ENCODE peak calls at places on chromosomes 12 and 14, in eight cellular contexts. One of them, this sample, is unnamed.

GRCh38 chr12:8031872-8032241 is 659 bp upstream of the FOXJ2 start:
- DNase-seq in stomach: no peak
- DNase-seq in Peyer's patch: no peak
- DNase-seq in hepatocyte: no peak
- DNase-seq in cardiac muscle cell: no peak
- DNase-seq in pancreas: no peak
- DNase-seq in fibroblast of lung: no peak
- DNase-seq in thoracic aorta: no peak
- DNase-seq in this sample: no peak

GRCh38 chr14:103362780-103363179 is 22.4 kb upstream of the MARK3 start:
- DNase-seq in thoracic aorta: no peak
- DNase-seq in Peyer's patch: no peak
- DNase-seq in cardiac muscle cell: no peak
- DNase-seq in hepatocyte: no peak
- DNase-seq in pancreas: no peak
- DNase-seq in stomach: no peak
- DNase-seq in fibroblast of lung: no peak
- DNase-seq in this sample: no peak

GRCh38 chr14:61178226-61179060 is 102.7 kb downstream of the TMEM30B start:
- DNase-seq in hepatocyte: peak; percentile 29
- DNase-seq in fibroblast of lung: peak; percentile 98
- DNase-seq in thoracic aorta: no peak
- DNase-seq in Peyer's patch: no peak
- DNase-seq in stomach: no peak
- DNase-seq in pancreas: no peak
- DNase-seq in cardiac muscle cell: no peak
- DNase-seq in this sample: no peak

GRCh38 chr12:71164166-71164876 is 6.5 kb upstream of the TSPAN8 start:
- DNase-seq in pancreas: no peak
- DNase-seq in fibroblast of lung: no peak
- DNase-seq in cardiac muscle cell: no peak
- DNase-seq in hepatocyte: no peak
- DNase-seq in thoracic aorta: no peak
- DNase-seq in Peyer's patch: no peak
- DNase-seq in stomach: no peak
- DNase-seq in this sample: peak; percentile 9

GRCh38 chr14:76250345-76250744 is 98.6 kb downstream of the GPATCH2L start:
- DNase-seq in fibroblast of lung: no peak
- DNase-seq in Peyer's patch: no peak
- DNase-seq in hepatocyte: no peak
- DNase-seq in stomach: no peak
- DNase-seq in pancreas: no peak
- DNase-seq in thoracic aorta: no peak
- DNase-seq in cardiac muscle cell: no peak
- DNase-seq in this sample: no peak

GRCh38 chr12:120767071-120768024 is 41.7 kb downstream of the ACADS start:
- DNase-seq in thoracic aorta: no peak
- DNase-seq in pancreas: no peak
- DNase-seq in stomach: no peak
- DNase-seq in Peyer's patch: no peak
- DNase-seq in hepatocyte: no peak
- DNase-seq in fibroblast of lung: no peak
- DNase-seq in cardiac muscle cell: no peak
- DNase-seq in this sample: peak; percentile 81

GRCh38 chr12:89393551-89394121 is 41.3 kb upstream of the DUSP6 start:
- DNase-seq in Peyer's patch: no peak
- DNase-seq in stomach: no peak
- DNase-seq in cardiac muscle cell: no peak
- DNase-seq in hepatocyte: no peak
- DNase-seq in pancreas: no peak
- DNase-seq in fibroblast of lung: no peak
- DNase-seq in thoracic aorta: no peak
- DNase-seq in this sample: no peak

GRCh38 chr14:95535226-95536021 is 574 bp downstream of the GLRX5 start:
- DNase-seq in hepatocyte: peak; percentile 48
- DNase-seq in Peyer's patch: no peak
- DNase-seq in stomach: no peak
- DNase-seq in thoracic aorta: no peak
- DNase-seq in cardiac muscle cell: no peak
- DNase-seq in fibroblast of lung: no peak
- DNase-seq in pancreas: peak; percentile 70
- DNase-seq in this sample: peak; percentile 10

GRCh38 chr12:9244894-9245293 is 36.7 kb upstream of the PZP start:
- DNase-seq in Peyer's patch: no peak
- DNase-seq in cardiac muscle cell: no peak
- DNase-seq in stomach: no peak
- DNase-seq in hepatocyte: no peak
- DNase-seq in thoracic aorta: no peak
- DNase-seq in pancreas: no peak
- DNase-seq in fibroblast of lung: peak; percentile 3
- DNase-seq in this sample: no peak

GRCh38 chr12:119911147-119911546 is 34.0 kb upstream of the CIT start:
- DNase-seq in thoracic aorta: no peak
- DNase-seq in cardiac muscle cell: no peak
- DNase-seq in pancreas: no peak
- DNase-seq in stomach: no peak
- DNase-seq in hepatocyte: no peak
- DNase-seq in Peyer's patch: no peak
- DNase-seq in fibroblast of lung: peak; percentile 84
- DNase-seq in this sample: no peak

GRCh38 chr12:103114296-103115055 is 157.0 kb downstream of the ASCL1 start:
- DNase-seq in hepatocyte: peak; percentile 72
- DNase-seq in pancreas: no peak
- DNase-seq in cardiac muscle cell: no peak
- DNase-seq in thoracic aorta: no peak
- DNase-seq in Peyer's patch: no peak
- DNase-seq in fibroblast of lung: no peak
- DNase-seq in stomach: no peak
- DNase-seq in this sample: no peak

GRCh38 chr14:55846852-55847471 is 267.0 kb downstream of the KTN1 start:
- DNase-seq in pancreas: no peak
- DNase-seq in thoracic aorta: peak; percentile 11
- DNase-seq in hepatocyte: no peak
- DNase-seq in cardiac muscle cell: no peak
- DNase-seq in Peyer's patch: no peak
- DNase-seq in stomach: no peak
- DNase-seq in fibroblast of lung: peak; percentile 63
- DNase-seq in this sample: no peak

GRCh38 chr12:95739561-95740313 is 50.8 kb downstream of the NTN4 start:
- DNase-seq in fibroblast of lung: no peak
- DNase-seq in pancreas: no peak
- DNase-seq in hepatocyte: no peak
- DNase-seq in cardiac muscle cell: no peak
- DNase-seq in thoracic aorta: no peak
- DNase-seq in stomach: no peak
- DNase-seq in Peyer's patch: no peak
- DNase-seq in this sample: no peak

GRCh38 chr14:99384446-99385417 is 95.9 kb downstream of the SETD3 start:
- DNase-seq in cardiac muscle cell: no peak
- DNase-seq in stomach: no peak
- DNase-seq in pancreas: no peak
- DNase-seq in Peyer's patch: no peak
- DNase-seq in thoracic aorta: no peak
- DNase-seq in hepatocyte: no peak
- DNase-seq in fibroblast of lung: no peak
- DNase-seq in this sample: no peak

GRCh38 chr12:42648061-42648460 is 58.5 kb upstream of the PRICKLE1 start:
- DNase-seq in cardiac muscle cell: no peak
- DNase-seq in pancreas: no peak
- DNase-seq in stomach: no peak
- DNase-seq in Peyer's patch: no peak
- DNase-seq in fibroblast of lung: peak; percentile 62
- DNase-seq in hepatocyte: no peak
- DNase-seq in thoracic aorta: no peak
- DNase-seq in this sample: no peak

GRCh38 chr12:104602426-104602825 is 145.7 kb downstream of the CHST11 start:
- DNase-seq in stomach: no peak
- DNase-seq in Peyer's patch: no peak
- DNase-seq in hepatocyte: no peak
- DNase-seq in pancreas: no peak
- DNase-seq in fibroblast of lung: no peak
- DNase-seq in cardiac muscle cell: no peak
- DNase-seq in thoracic aorta: no peak
- DNase-seq in this sample: no peak

GRCh38 chr12:58915634-58916033 is 4.7 kb downstream of the LRIG3 start:
- DNase-seq in hepatocyte: peak; percentile 70
- DNase-seq in Peyer's patch: no peak
- DNase-seq in fibroblast of lung: peak; percentile 79
- DNase-seq in thoracic aorta: no peak
- DNase-seq in pancreas: no peak
- DNase-seq in cardiac muscle cell: peak; percentile 63
- DNase-seq in stomach: peak; percentile 40
- DNase-seq in this sample: peak; percentile 81

GRCh38 chr12:116338064-116338872 is 60.8 kb upstream of the MED13L start:
- DNase-seq in fibroblast of lung: no peak
- DNase-seq in pancreas: no peak
- DNase-seq in Peyer's patch: no peak
- DNase-seq in hepatocyte: no peak
- DNase-seq in thoracic aorta: no peak
- DNase-seq in cardiac muscle cell: no peak
- DNase-seq in stomach: no peak
- DNase-seq in this sample: no peak

GRCh38 chr12:522692-523378 is 63.1 kb downstream of the B4GALNT3 start:
- DNase-seq in stomach: no peak
- DNase-seq in fibroblast of lung: no peak
- DNase-seq in cardiac muscle cell: no peak
- DNase-seq in hepatocyte: no peak
- DNase-seq in Peyer's patch: no peak
- DNase-seq in thoracic aorta: no peak
- DNase-seq in pancreas: no peak
- DNase-seq in this sample: no peak

GRCh38 chr14:105659935-105660527 is 133.6 kb downstream of the TMEM121 start:
- DNase-seq in fibroblast of lung: no peak
- DNase-seq in pancreas: no peak
- DNase-seq in cardiac muscle cell: no peak
- DNase-seq in hepatocyte: no peak
- DNase-seq in Peyer's patch: no peak
- DNase-seq in thoracic aorta: no peak
- DNase-seq in stomach: no peak
- DNase-seq in this sample: no peak

GRCh38 chr14:103731916-103732867 is 16.6 kb downstream of the ZFYVE21 start:
- DNase-seq in hepatocyte: no peak
- DNase-seq in fibroblast of lung: no peak
- DNase-seq in thoracic aorta: no peak
- DNase-seq in Peyer's patch: peak; percentile 47
- DNase-seq in pancreas: no peak
- DNase-seq in stomach: no peak
- DNase-seq in cardiac muscle cell: no peak
- DNase-seq in this sample: no peak

GRCh38 chr12:49346659-49347306 is at the start of gene DNAJC22:
- DNase-seq in Peyer's patch: peak; percentile 71
- DNase-seq in cardiac muscle cell: peak; percentile 34
- DNase-seq in fibroblast of lung: peak; percentile 27
- DNase-seq in thoracic aorta: no peak
- DNase-seq in stomach: peak; percentile 33
- DNase-seq in pancreas: no peak
- DNase-seq in hepatocyte: peak; percentile 73
- DNase-seq in this sample: peak; percentile 49

GRCh38 chr12:85394809-85395208 is 114.8 kb downstream of the ALX1 start:
- DNase-seq in stomach: no peak
- DNase-seq in pancreas: no peak
- DNase-seq in Peyer's patch: no peak
- DNase-seq in hepatocyte: no peak
- DNase-seq in fibroblast of lung: no peak
- DNase-seq in cardiac muscle cell: no peak
- DNase-seq in thoracic aorta: no peak
- DNase-seq in this sample: no peak
- TF ChIP-seq CTCF in stomach: no peak
- TF ChIP-seq CTCF in pancreas: no peak
- TF ChIP-seq CTCF in Peyer's patch: no peak
- TF ChIP-seq CTCF in hepatocyte: no peak
- TF ChIP-seq CTCF in fibroblast of lung: no peak
- TF ChIP-seq CTCF in cardiac muscle cell: no peak
- TF ChIP-seq CTCF in thoracic aorta: no peak
- TF ChIP-seq CTCF in this sample: no peak

DNA sequence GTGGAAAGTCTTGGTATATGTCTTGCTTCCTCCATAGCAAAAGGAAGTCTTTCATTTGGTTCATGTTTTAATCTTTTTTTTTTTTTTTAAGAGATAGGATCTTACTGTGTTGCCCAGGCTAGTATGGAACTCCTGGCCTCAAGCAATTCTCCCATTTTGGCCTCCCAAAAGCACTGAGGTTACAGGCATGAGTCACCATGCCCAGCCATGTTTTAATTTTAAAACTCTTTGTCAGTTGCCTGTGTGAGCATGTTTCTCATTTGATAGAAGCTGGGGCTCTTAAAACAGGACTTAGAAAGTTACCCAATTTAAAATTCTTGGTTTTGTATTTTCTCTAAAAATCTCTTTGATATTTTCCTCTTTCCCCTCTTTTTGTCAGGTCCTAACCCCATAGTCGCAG is 45.0 kb upstream of the REP15 start:
- DNase-seq in fibroblast of lung: no peak
- DNase-seq in thoracic aorta: no peak
- DNase-seq in hepatocyte: no peak
- DNase-seq in stomach: no peak
- DNase-seq in Peyer's patch: no peak
- DNase-seq in pancreas: no peak
- DNase-seq in cardiac muscle cell: no peak
- DNase-seq in this sample: no peak
- H3K27ac ChIP-seq in fibroblast of lung: no peak overlapping the region
- H3K27ac ChIP-seq in thoracic aorta: peak overlapping the region; percentile 51
- H3K27ac ChIP-seq in hepatocyte: no peak overlapping the region
- H3K27ac ChIP-seq in stomach: no peak overlapping the region
- H3K27ac ChIP-seq in Peyer's patch: no peak overlapping the region
- H3K27ac ChIP-seq in pancreas: no peak overlapping the region
- H3K27ac ChIP-seq in cardiac muscle cell: no peak overlapping the region
- H3K27ac ChIP-seq in this sample: peak overlapping the region; percentile 32

DNA sequence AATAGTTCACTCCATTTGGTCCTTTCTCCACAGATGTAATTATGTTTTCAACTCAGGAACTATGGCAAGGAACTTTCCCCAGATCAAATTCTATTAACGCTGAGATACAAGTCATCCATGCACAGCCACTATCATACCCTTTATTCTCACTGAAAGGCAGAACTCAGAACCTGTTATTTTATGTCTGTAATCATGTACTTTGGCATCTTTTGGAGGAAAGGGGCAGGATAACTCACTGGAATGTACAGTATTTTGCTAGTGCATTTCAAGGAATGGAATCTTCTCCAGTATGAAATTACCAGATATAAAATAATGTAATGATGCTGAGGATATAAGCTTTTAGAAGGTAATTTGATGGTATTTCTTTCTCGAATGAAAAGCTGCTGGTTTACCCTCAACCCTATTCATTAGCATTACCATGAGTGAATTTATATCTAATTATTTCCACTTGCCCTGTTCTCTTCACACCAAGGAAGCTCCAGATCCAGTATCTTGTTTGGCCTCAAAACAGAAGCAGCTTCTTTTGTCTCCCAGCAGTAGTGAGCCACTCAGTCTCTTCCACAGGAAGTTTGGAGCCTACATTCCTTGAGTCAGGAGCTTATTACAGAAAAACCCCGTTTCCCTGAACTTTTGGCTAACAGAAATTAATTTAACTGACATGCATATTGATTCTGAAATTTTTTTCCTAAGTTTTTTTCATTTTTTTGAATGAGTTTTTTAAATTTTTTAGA is 10.0 kb upstream of the AMHR2 start:
- DNase-seq in hepatocyte: no peak
- DNase-seq in cardiac muscle cell: no peak
- DNase-seq in fibroblast of lung: no peak
- DNase-seq in Peyer's patch: no peak
- DNase-seq in pancreas: no peak
- DNase-seq in stomach: no peak
- DNase-seq in thoracic aorta: no peak
- DNase-seq in this sample: no peak
- H3K36me3 ChIP-seq in hepatocyte: no peaks in the 10 kb centered on the region
- H3K36me3 ChIP-seq in cardiac muscle cell: peaks cover 28% of the 10 kb centered on the region
- H3K36me3 ChIP-seq in fibroblast of lung: peaks cover 7% of the 10 kb centered on the region
- H3K36me3 ChIP-seq in Peyer's patch: no peaks in the 10 kb centered on the region
- H3K36me3 ChIP-seq in pancreas: peaks cover 7% of the 10 kb centered on the region
- H3K36me3 ChIP-seq in stomach: peaks cover 58% of the 10 kb centered on the region
- H3K36me3 ChIP-seq in thoracic aorta: peaks cover 31% of the 10 kb centered on the region
- H3K36me3 ChIP-seq in this sample: peaks cover 38% of the 10 kb centered on the region

GRCh38 chr12:118446247-118446646 is 69.9 kb downstream of the SUDS3 start:
- DNase-seq in Peyer's patch: no peak
- DNase-seq in hepatocyte: no peak
- DNase-seq in thoracic aorta: no peak
- DNase-seq in stomach: no peak
- DNase-seq in cardiac muscle cell: no peak
- DNase-seq in pancreas: no peak
- DNase-seq in fibroblast of lung: no peak
- DNase-seq in this sample: no peak
- TF ChIP-seq CTCF in Peyer's patch: no peak
- TF ChIP-seq CTCF in hepatocyte: no peak
- TF ChIP-seq CTCF in thoracic aorta: no peak
- TF ChIP-seq CTCF in stomach: no peak
- TF ChIP-seq CTCF in cardiac muscle cell: no peak
- TF ChIP-seq CTCF in pancreas: no peak
- TF ChIP-seq CTCF in fibroblast of lung: no peak
- TF ChIP-seq CTCF in this sample: no peak